ENCODE peak calls at places on chromosomes 3 and 15, in ten cellular contexts. One of them, this sample, is unnamed.

GRCh38 chr15:98774756-98775497 is 126.6 kb downstream of the IGF1R start:
- DNase-seq in NCI-H1417: peak; percentile 49
- DNase-seq in lung microvascular endothelial cell: no peak
- DNase-seq in aorta: no peak
- DNase-seq in HTR-8/SVneo: no peak
- DNase-seq in activated CD4-positive, alpha-beta T cell treated with anti-CD3 and anti-CD28 coated beads for 48 hours: no peak
- DNase-seq in stimulated activated naive B cell treated with anti-CD40 and anti-IgM and Interleukin-4, amounts not matched to agents 10 μg/mL and 1 μg/mL and 100 μg/mL, for 72 hours: no peak
- DNase-seq in testis: no peak
- DNase-seq in NCI-H748 treated with DMSO at 0.1 percent for 48 hours: no peak
- DNase-seq in AG08395: no peak
- DNase-seq in this sample: peak; percentile 91

GRCh38 chr3:134211797-134212196 is 38.9 kb downstream of the RYK start:
- DNase-seq in HTR-8/SVneo: peak; percentile 31
- DNase-seq in NCI-H748 treated with DMSO at 0.1 percent for 48 hours: peak; percentile 18
- DNase-seq in stimulated activated naive B cell treated with anti-CD40 and anti-IgM and Interleukin-4, amounts not matched to agents 10 μg/mL and 1 μg/mL and 100 μg/mL, for 72 hours: no peak
- DNase-seq in lung microvascular endothelial cell: peak; percentile 86
- DNase-seq in aorta: no peak
- DNase-seq in AG08395: peak; percentile 54
- DNase-seq in NCI-H1417: peak; percentile 12
- DNase-seq in testis: peak; percentile 54
- DNase-seq in activated CD4-positive, alpha-beta T cell treated with anti-CD3 and anti-CD28 coated beads for 48 hours: peak; percentile 37
- DNase-seq in this sample: peak; percentile 54

GRCh38 chr3:39166932-39167532 is 13.6 kb upstream of the CSRNP1 start:
- DNase-seq in NCI-H1417: no peak
- DNase-seq in aorta: no peak
- DNase-seq in lung microvascular endothelial cell: peak; percentile 90
- DNase-seq in AG08395: peak; percentile 77
- DNase-seq in testis: no peak
- DNase-seq in stimulated activated naive B cell treated with anti-CD40 and anti-IgM and Interleukin-4, amounts not matched to agents 10 μg/mL and 1 μg/mL and 100 μg/mL, for 72 hours: no peak
- DNase-seq in activated CD4-positive, alpha-beta T cell treated with anti-CD3 and anti-CD28 coated beads for 48 hours: no peak
- DNase-seq in NCI-H748 treated with DMSO at 0.1 percent for 48 hours: no peak
- DNase-seq in HTR-8/SVneo: no peak
- DNase-seq in this sample: no peak

GRCh38 chr3:41716391-41716910 is 245.5 kb downstream of the ULK4 start:
- DNase-seq in aorta: no peak
- DNase-seq in NCI-H748 treated with DMSO at 0.1 percent for 48 hours: no peak
- DNase-seq in stimulated activated naive B cell treated with anti-CD40 and anti-IgM and Interleukin-4, amounts not matched to agents 10 μg/mL and 1 μg/mL and 100 μg/mL, for 72 hours: no peak
- DNase-seq in HTR-8/SVneo: peak; percentile 11
- DNase-seq in activated CD4-positive, alpha-beta T cell treated with anti-CD3 and anti-CD28 coated beads for 48 hours: no peak
- DNase-seq in testis: no peak
- DNase-seq in NCI-H1417: no peak
- DNase-seq in AG08395: peak; percentile 39
- DNase-seq in lung microvascular endothelial cell: peak; percentile 55
- DNase-seq in this sample: peak; percentile 2

GRCh38 chr3:179811321-179812095 is 158.7 kb downstream of the USP13 start:
- DNase-seq in testis: peak; percentile 62
- DNase-seq in HTR-8/SVneo: peak; percentile 65
- DNase-seq in stimulated activated naive B cell treated with anti-CD40 and anti-IgM and Interleukin-4, amounts not matched to agents 10 μg/mL and 1 μg/mL and 100 μg/mL, for 72 hours: peak; percentile 15
- DNase-seq in AG08395: peak; percentile 67
- DNase-seq in aorta: no peak
- DNase-seq in activated CD4-positive, alpha-beta T cell treated with anti-CD3 and anti-CD28 coated beads for 48 hours: peak; percentile 11
- DNase-seq in NCI-H1417: peak; percentile 57
- DNase-seq in NCI-H748 treated with DMSO at 0.1 percent for 48 hours: peak; percentile 17
- DNase-seq in lung microvascular endothelial cell: peak; percentile 54
- DNase-seq in this sample: peak; percentile 87

GRCh38 chr15:36579792-36580431 is 486 bp downstream of the CDIN1 start:
- DNase-seq in NCI-H1417: peak; percentile 43
- DNase-seq in testis: peak; percentile 52
- DNase-seq in HTR-8/SVneo: no peak
- DNase-seq in AG08395: no peak
- DNase-seq in NCI-H748 treated with DMSO at 0.1 percent for 48 hours: no peak
- DNase-seq in stimulated activated naive B cell treated with anti-CD40 and anti-IgM and Interleukin-4, amounts not matched to agents 10 μg/mL and 1 μg/mL and 100 μg/mL, for 72 hours: no peak
- DNase-seq in activated CD4-positive, alpha-beta T cell treated with anti-CD3 and anti-CD28 coated beads for 48 hours: peak; percentile 47
- DNase-seq in lung microvascular endothelial cell: no peak
- DNase-seq in aorta: no peak
- DNase-seq in this sample: peak; percentile 91

GRCh38 chr3:18121020-18121419 is 304.1 kb downstream of the SATB1 start:
- DNase-seq in NCI-H1417: no peak
- DNase-seq in NCI-H748 treated with DMSO at 0.1 percent for 48 hours: no peak
- DNase-seq in lung microvascular endothelial cell: no peak
- DNase-seq in AG08395: no peak
- DNase-seq in activated CD4-positive, alpha-beta T cell treated with anti-CD3 and anti-CD28 coated beads for 48 hours: no peak
- DNase-seq in stimulated activated naive B cell treated with anti-CD40 and anti-IgM and Interleukin-4, amounts not matched to agents 10 μg/mL and 1 μg/mL and 100 μg/mL, for 72 hours: no peak
- DNase-seq in testis: no peak
- DNase-seq in HTR-8/SVneo: no peak
- DNase-seq in aorta: no peak
- DNase-seq in this sample: no peak

GRCh38 chr3:19891740-19892139 is 42.3 kb downstream of the EFHB start:
- DNase-seq in stimulated activated naive B cell treated with anti-CD40 and anti-IgM and Interleukin-4, amounts not matched to agents 10 μg/mL and 1 μg/mL and 100 μg/mL, for 72 hours: no peak
- DNase-seq in AG08395: peak; percentile 25
- DNase-seq in aorta: no peak
- DNase-seq in HTR-8/SVneo: no peak
- DNase-seq in activated CD4-positive, alpha-beta T cell treated with anti-CD3 and anti-CD28 coated beads for 48 hours: no peak
- DNase-seq in testis: no peak
- DNase-seq in lung microvascular endothelial cell: no peak
- DNase-seq in NCI-H1417: no peak
- DNase-seq in NCI-H748 treated with DMSO at 0.1 percent for 48 hours: no peak
- DNase-seq in this sample: no peak

GRCh38 chr3:59006791-59007517 is 42.9 kb downstream of the CFAP20DC start:
- DNase-seq in aorta: no peak
- DNase-seq in testis: no peak
- DNase-seq in NCI-H1417: no peak
- DNase-seq in NCI-H748 treated with DMSO at 0.1 percent for 48 hours: no peak
- DNase-seq in stimulated activated naive B cell treated with anti-CD40 and anti-IgM and Interleukin-4, amounts not matched to agents 10 μg/mL and 1 μg/mL and 100 μg/mL, for 72 hours: no peak
- DNase-seq in AG08395: peak; percentile 23
- DNase-seq in lung microvascular endothelial cell: no peak
- DNase-seq in activated CD4-positive, alpha-beta T cell treated with anti-CD3 and anti-CD28 coated beads for 48 hours: no peak
- DNase-seq in HTR-8/SVneo: no peak
- DNase-seq in this sample: peak; percentile 85

GRCh38 chr3:117873236-117873635 is 1161.4 kb downstream of the IGSF11 start:
- DNase-seq in lung microvascular endothelial cell: no peak
- DNase-seq in HTR-8/SVneo: no peak
- DNase-seq in AG08395: no peak
- DNase-seq in NCI-H748 treated with DMSO at 0.1 percent for 48 hours: no peak
- DNase-seq in aorta: no peak
- DNase-seq in activated CD4-positive, alpha-beta T cell treated with anti-CD3 and anti-CD28 coated beads for 48 hours: no peak
- DNase-seq in stimulated activated naive B cell treated with anti-CD40 and anti-IgM and Interleukin-4, amounts not matched to agents 10 μg/mL and 1 μg/mL and 100 μg/mL, for 72 hours: no peak
- DNase-seq in testis: peak; percentile 86
- DNase-seq in NCI-H1417: no peak
- DNase-seq in this sample: peak; percentile 19

GRCh38 chr15:62138124-62138523 is 27.0 kb downstream of the C2CD4B start:
- DNase-seq in NCI-H748 treated with DMSO at 0.1 percent for 48 hours: no peak
- DNase-seq in aorta: no peak
- DNase-seq in testis: peak; percentile 62
- DNase-seq in AG08395: no peak
- DNase-seq in activated CD4-positive, alpha-beta T cell treated with anti-CD3 and anti-CD28 coated beads for 48 hours: no peak
- DNase-seq in NCI-H1417: no peak
- DNase-seq in HTR-8/SVneo: peak; percentile 21
- DNase-seq in stimulated activated naive B cell treated with anti-CD40 and anti-IgM and Interleukin-4, amounts not matched to agents 10 μg/mL and 1 μg/mL and 100 μg/mL, for 72 hours: no peak
- DNase-seq in lung microvascular endothelial cell: peak; percentile 91
- DNase-seq in this sample: no peak

GRCh38 chr3:40718681-40719080 is 193.9 kb downstream of the ZNF621 start:
- DNase-seq in stimulated activated naive B cell treated with anti-CD40 and anti-IgM and Interleukin-4, amounts not matched to agents 10 μg/mL and 1 μg/mL and 100 μg/mL, for 72 hours: no peak
- DNase-seq in NCI-H748 treated with DMSO at 0.1 percent for 48 hours: no peak
- DNase-seq in NCI-H1417: no peak
- DNase-seq in testis: no peak
- DNase-seq in aorta: no peak
- DNase-seq in activated CD4-positive, alpha-beta T cell treated with anti-CD3 and anti-CD28 coated beads for 48 hours: no peak
- DNase-seq in HTR-8/SVneo: no peak
- DNase-seq in lung microvascular endothelial cell: no peak
- DNase-seq in AG08395: no peak
- DNase-seq in this sample: no peak

GRCh38 chr3:54188176-54188791 is 65.9 kb downstream of the CACNA2D3 start:
- DNase-seq in aorta: no peak
- DNase-seq in HTR-8/SVneo: peak; percentile 27
- DNase-seq in AG08395: peak; percentile 37
- DNase-seq in lung microvascular endothelial cell: peak; percentile 56
- DNase-seq in testis: peak; percentile 65
- DNase-seq in NCI-H1417: no peak
- DNase-seq in NCI-H748 treated with DMSO at 0.1 percent for 48 hours: no peak
- DNase-seq in activated CD4-positive, alpha-beta T cell treated with anti-CD3 and anti-CD28 coated beads for 48 hours: peak; percentile 16
- DNase-seq in stimulated activated naive B cell treated with anti-CD40 and anti-IgM and Interleukin-4, amounts not matched to agents 10 μg/mL and 1 μg/mL and 100 μg/mL, for 72 hours: no peak
- DNase-seq in this sample: no peak

GRCh38 chr3:5143459-5143858 is 21.4 kb downstream of the ARL8B start:
- DNase-seq in AG08395: no peak
- DNase-seq in HTR-8/SVneo: no peak
- DNase-seq in activated CD4-positive, alpha-beta T cell treated with anti-CD3 and anti-CD28 coated beads for 48 hours: no peak
- DNase-seq in aorta: no peak
- DNase-seq in testis: no peak
- DNase-seq in NCI-H748 treated with DMSO at 0.1 percent for 48 hours: no peak
- DNase-seq in NCI-H1417: no peak
- DNase-seq in stimulated activated naive B cell treated with anti-CD40 and anti-IgM and Interleukin-4, amounts not matched to agents 10 μg/mL and 1 μg/mL and 100 μg/mL, for 72 hours: no peak
- DNase-seq in lung microvascular endothelial cell: no peak
- DNase-seq in this sample: no peak

GRCh38 chr15:31200735-31201151 is 99.2 kb upstream of the TRPM1 start:
- DNase-seq in NCI-H748 treated with DMSO at 0.1 percent for 48 hours: no peak
- DNase-seq in activated CD4-positive, alpha-beta T cell treated with anti-CD3 and anti-CD28 coated beads for 48 hours: peak; percentile 70
- DNase-seq in HTR-8/SVneo: no peak
- DNase-seq in aorta: peak; percentile 85
- DNase-seq in NCI-H1417: peak; percentile 36
- DNase-seq in stimulated activated naive B cell treated with anti-CD40 and anti-IgM and Interleukin-4, amounts not matched to agents 10 μg/mL and 1 μg/mL and 100 μg/mL, for 72 hours: peak; percentile 38
- DNase-seq in AG08395: peak; percentile 32
- DNase-seq in lung microvascular endothelial cell: peak; percentile 79
- DNase-seq in testis: peak; percentile 77
- DNase-seq in this sample: peak; percentile 59

GRCh38 chr15:101646652-101647051 is 5.5 kb downstream of the TM2D3 start:
- DNase-seq in activated CD4-positive, alpha-beta T cell treated with anti-CD3 and anti-CD28 coated beads for 48 hours: no peak
- DNase-seq in stimulated activated naive B cell treated with anti-CD40 and anti-IgM and Interleukin-4, amounts not matched to agents 10 μg/mL and 1 μg/mL and 100 μg/mL, for 72 hours: no peak
- DNase-seq in lung microvascular endothelial cell: no peak
- DNase-seq in HTR-8/SVneo: no peak
- DNase-seq in aorta: no peak
- DNase-seq in NCI-H748 treated with DMSO at 0.1 percent for 48 hours: no peak
- DNase-seq in AG08395: no peak
- DNase-seq in NCI-H1417: no peak
- DNase-seq in testis: peak; percentile 56
- DNase-seq in this sample: no peak